ENCODE peak calls at places on chromosomes 7 and 10, in eight cellular contexts. R, E, M, D, A, W, P and X are unnamed samples.

GRCh38 chr10:113618338-113618737 is 45.5 kb downstream of the NRAP start:
- DNase-seq in R (no peak), E (no peak), M (no peak), D (no peak), A (no peak), W (no peak), P (no peak), X (no peak)

GRCh38 chr10:127971973-127972615 is 65.2 kb downstream of the PTPRE start:
- DNase-seq in R (no peak), E (no peak), M (no peak), D (no peak), A (no peak), W (no peak), P (no peak), X (no peak)

GRCh38 chr10:22911889-22912762 is 15.7 kb upstream of the ARMC3 start:
- DNase-seq in R (no peak), E (peak; percentile 32), M (no peak), D (no peak), A (no peak), W (no peak), P (no peak), X (no peak)

GRCh38 chr10:15015451-15015850 is 28.3 kb upstream of the OLAH start:
- DNase-seq in R (no peak), E (no peak), M (no peak), D (no peak), A (no peak), W (no peak), P (no peak), X (no peak)

GRCh38 chr7:105664816-105665525 is 83.7 kb upstream of the EFCAB10 start:
- DNase-seq in R (peak; percentile 36), E (no peak), M (no peak), D (no peak), A (no peak), W (peak; percentile 87), P (no peak), X (no peak)

GRCh38 chr7:96310106-96310505 is 11.8 kb downstream of the SLC25A13 start:
- DNase-seq in R (no peak), E (no peak), M (no peak), D (no peak), A (no peak), W (no peak), P (no peak), X (no peak)

GRCh38 chr7:19620470-19620869 is 88.4 kb downstream of the POLR1F start:
- DNase-seq in R (no peak), E (no peak), M (no peak), D (no peak), A (no peak), W (no peak), P (no peak), X (no peak)

GRCh38 chr10:86671985-86672710 is 3.8 kb downstream of the LDB3 start:
- DNase-seq in R (peak; percentile 25), E (no peak), M (no peak), D (no peak), A (no peak), W (no peak), P (no peak), X (no peak)

GRCh38 chr7:87919875-87920274 is 14.2 kb upstream of the ADAM22 start:
- DNase-seq in R (no peak), E (no peak), M (no peak), D (no peak), A (no peak), W (no peak), P (no peak), X (no peak)

GRCh38 chr7:158384746-158385145 is 202.9 kb downstream of the PTPRN2 start:
- DNase-seq in R (no peak), E (no peak), M (no peak), D (no peak), A (no peak), W (no peak), P (no peak), X (no peak)

GRCh38 chr7:52719677-52720076 is 315.8 kb upstream of the POM121L12 start:
- DNase-seq in R (no peak), E (no peak), M (no peak), D (no peak), A (no peak), W (no peak), P (no peak), X (no peak)

GRCh38 chr10:58599927-58600553 is 87.4 kb downstream of the BICC1 start:
- DNase-seq in R (no peak), E (no peak), M (no peak), D (no peak), A (no peak), W (no peak), P (no peak), X (no peak)

GRCh38 chr10:89374716-89375115 is 3.1 kb upstream of the IFIT1B start:
- DNase-seq in R (no peak), E (no peak), M (no peak), D (no peak), A (no peak), W (no peak), P (no peak), X (no peak)

GRCh38 chr10:89369142-89370105 is 8.4 kb upstream of the IFIT1B start:
- DNase-seq in R (peak; percentile 60), E (no peak), M (no peak), D (no peak), A (peak; percentile 40), W (no peak), P (no peak), X (no peak)

GRCh38 chr10:89371987-89372386 is 5.9 kb upstream of the IFIT1B start:
- DNase-seq in R (no peak), E (no peak), M (no peak), D (no peak), A (no peak), W (no peak), P (no peak), X (no peak)

GRCh38 chr10:89378006-89378627 is at the start of gene IFIT1B:
- DNase-seq in R (no peak), E (no peak), M (no peak), D (no peak), A (no peak), W (no peak), P (no peak), X (no peak)

DNA sequence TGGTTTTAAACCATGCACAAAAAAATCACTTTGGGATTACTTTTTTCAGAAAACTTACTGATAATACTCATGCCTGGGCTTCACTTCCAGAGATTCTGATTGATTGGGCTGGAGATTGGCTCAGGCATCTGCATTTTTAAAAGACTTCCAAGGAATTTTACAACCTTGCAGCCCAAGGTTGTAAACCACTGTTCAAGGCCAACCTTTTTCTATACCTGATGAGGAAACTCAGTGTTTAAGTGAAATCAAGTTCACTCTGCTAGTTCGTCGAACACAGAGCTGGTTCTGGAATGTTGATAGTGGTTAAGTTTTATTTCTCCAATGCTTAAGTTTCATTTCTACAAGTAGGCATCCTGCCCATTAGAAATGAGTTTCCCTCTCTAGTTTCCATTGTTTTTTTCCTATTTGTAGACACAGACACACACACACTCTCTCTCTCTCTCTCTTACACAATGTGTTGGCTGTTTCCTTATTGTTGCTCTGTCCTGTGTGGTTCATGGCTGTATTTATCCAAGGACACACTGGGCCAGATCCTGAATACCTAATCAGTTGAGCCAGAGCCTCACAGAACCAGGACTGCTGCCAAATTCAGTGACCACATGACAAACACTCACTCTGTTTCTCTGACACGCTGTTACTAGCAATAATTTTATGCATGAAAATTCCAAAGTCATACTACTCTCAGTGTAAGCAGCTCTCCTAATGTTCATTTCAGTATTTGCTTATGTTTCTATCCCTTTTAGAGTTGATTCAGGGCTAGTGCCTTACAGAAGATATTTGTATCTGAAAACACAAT is 3.7 kb upstream of the IFIT1B start:
- DNase-seq in R (peak; percentile 94), E (peak; percentile 89), M (no peak), D (no peak), A (no peak), W (no peak), P (peak; percentile 85), X (no peak)
- H3K4me3 ChIP-seq in R (no peak overlapping the region), E (no peak overlapping the region), M (no peak overlapping the region), D (no peak overlapping the region), A (no peak overlapping the region), W (no peak overlapping the region), P (no peak overlapping the region), X (no peak overlapping the region)

GRCh38 chr7:151490706-151491105 is 29.0 kb downstream of the RHEB start:
- DNase-seq in R (no peak), E (no peak), M (no peak), D (no peak), A (no peak), W (no peak), P (no peak), X (no peak)
- H3K4me1 ChIP-seq in R (peaks cover 16% of the 10 kb centered on the region), E (no peaks in the 10 kb centered on the region), M (peaks cover 6% of the 10 kb centered on the region), D (peaks cover 20% of the 10 kb centered on the region), A (no peaks in the 10 kb centered on the region), W (no peaks in the 10 kb centered on the region), P (peaks cover 31% of the 10 kb centered on the region), X (peaks cover 37% of the 10 kb centered on the region)

GRCh38 chr10:129965940-129966339 is 1.9 kb upstream of the EBF3 start:
- DNase-seq in R (no peak), E (no peak), M (no peak), D (no peak), A (no peak), W (no peak), P (no peak), X (no peak)

GRCh38 chr10:129966370-129966769 is 2.3 kb upstream of the EBF3 start:
- DNase-seq in R (no peak), E (no peak), M (no peak), D (peak; percentile 12), A (no peak), W (no peak), P (no peak), X (no peak)

GRCh38 chr10:129965418-129965793 is 1.3 kb upstream of the EBF3 start:
- DNase-seq in R (no peak), E (no peak), M (no peak), D (no peak), A (no peak), W (no peak), P (no peak), X (no peak)

GRCh38 chr10:129963831-129964501 is at the start of gene EBF3:
- DNase-seq in R (peak; percentile 50), E (peak; percentile 55), M (peak; percentile 74), D (peak; percentile 91), A (peak; percentile 50), W (no peak), P (no peak), X (no peak)

DNA sequence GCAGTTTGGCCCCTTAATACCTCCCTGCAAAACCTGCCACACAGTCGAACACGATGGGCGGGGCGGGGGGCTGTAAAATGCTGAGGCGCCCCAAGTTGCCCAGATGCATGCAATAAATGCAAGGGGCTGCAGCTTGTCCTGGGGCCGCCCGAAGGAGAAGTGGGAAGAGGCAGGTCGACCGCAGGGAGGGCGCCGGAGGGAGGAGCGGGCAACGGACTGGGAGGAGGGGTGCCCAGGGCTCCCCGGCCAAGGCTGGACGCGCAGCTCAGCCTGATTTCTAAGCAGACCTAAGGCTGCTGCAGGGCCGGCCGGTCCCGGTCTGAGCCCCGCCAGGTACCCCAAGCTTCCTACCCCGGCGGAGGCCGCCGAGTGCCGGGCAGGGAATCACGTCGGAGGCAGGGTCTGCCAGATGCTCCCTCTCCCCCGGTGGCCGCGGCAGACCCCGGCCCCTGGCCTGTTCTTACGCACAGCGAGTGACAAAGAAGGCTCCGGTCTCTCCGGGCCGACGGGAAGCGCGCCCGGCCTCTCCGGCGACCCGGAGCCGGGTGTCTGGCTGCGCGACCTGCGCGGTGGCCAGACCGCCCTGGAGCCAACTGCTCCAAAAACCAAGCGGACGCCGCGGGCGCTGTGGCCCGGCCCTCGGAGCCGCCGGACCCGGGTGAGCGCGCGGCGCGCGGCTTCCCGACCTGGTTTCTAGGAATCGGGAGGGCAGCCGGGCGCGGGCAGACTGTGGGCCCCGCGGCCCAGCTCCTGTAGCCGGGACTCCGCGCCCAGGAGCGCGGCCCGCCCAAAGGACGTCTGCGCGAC is 740 bp upstream of the EBF3 start:
- DNase-seq in R (no peak), E (no peak), M (peak; percentile 70), D (peak; percentile 40), A (no peak), W (no peak), P (no peak), X (no peak)
- H3K4me3 ChIP-seq in R (peak overlapping the region; percentile 23), E (no peak overlapping the region), M (peak overlapping the region; percentile 13), D (no peak overlapping the region), A (no peak overlapping the region), W (peak overlapping the region; percentile 21), P (no peak overlapping the region), X (no peak overlapping the region)

GRCh38 chr10:5603091-5603847 is 63.1 kb downstream of the ASB13 start:
- DNase-seq in R (no peak), E (no peak), M (no peak), D (no peak), A (no peak), W (no peak), P (no peak), X (no peak)
- H3K4me1 ChIP-seq in R (no peaks in the 10 kb centered on the region), E (no peaks in the 10 kb centered on the region), M (no peaks in the 10 kb centered on the region), D (peaks cover 1% of the 10 kb centered on the region), A (no peaks in the 10 kb centered on the region), W (peaks cover 2% of the 10 kb centered on the region), P (no peaks in the 10 kb centered on the region), X (no peaks in the 10 kb centered on the region)